ENCODE peak calls at places on chromosomes 5 and 9, in five cellular contexts. G is glomerular endothelial cell; F is stimulated activated CD4-positive, alpha-beta T cell treated with anti-CD3 and anti-CD28 coated beads, Interleukin-2, amount 100 ng/mL, for 48 hours; B is IMR-90; H is B cell. I is an unnamed sample.

GRCh38 chr9:24036459-24036858 is 210.4 kb upstream of the ELAVL2 start:
- DNase-seq in B (no peak), F (no peak), H (no peak), G (no peak), I (no peak)

GRCh38 chr9:5879419-5880181 is 11.1 kb upstream of the MLANA start:
- DNase-seq in G (no peak), H (no peak), B (peak; percentile 71), F (no peak), I (no peak)

GRCh38 chr5:109703827-109704226 is 14.1 kb downstream of the MAN2A1 start:
- DNase-seq in H (no peak), F (no peak), B (peak; percentile 22), G (no peak), I (no peak)

GRCh38 chr9:91421987-91422765 is 1.5 kb downstream of the NFIL3 start:
- DNase-seq in G (no peak), H (no peak), B (peak; percentile 41), F (no peak), I (no peak)

GRCh38 chr5:91269198-91269597 is 113.9 kb downstream of the ARRDC3 start:
- DNase-seq in B (no peak), F (no peak), H (no peak), G (no peak), I (no peak)

GRCh38 chr5:136066705-136067271 is 38.0 kb downstream of the TGFBI start:
- DNase-seq in H (no peak), B (peak; percentile 77), G (no peak), F (no peak), I (no peak)

GRCh38 chr5:80191991-80192398 is 63.9 kb downstream of the SERINC5 start:
- DNase-seq in B (no peak), F (no peak), H (no peak), G (no peak), I (peak; percentile 50)

GRCh38 chr5:169006206-169006605 is 294.7 kb downstream of the SLIT3 start:
- DNase-seq in F (no peak), G (no peak), B (no peak), H (no peak), I (no peak)

GRCh38 chr9:106890621-106891020 is 27.7 kb downstream of the ZNF462 start:
- DNase-seq in H (no peak), B (no peak), F (no peak), G (no peak), I (no peak)

GRCh38 chr9:130583271-130583670 is 3.9 kb downstream of the FUBP3 start:
- DNase-seq in F (no peak), B (no peak), G (no peak), H (no peak), I (no peak)

GRCh38 chr5:24364711-24365110 is 280.1 kb downstream of the CDH10 start:
- DNase-seq in B (no peak), H (no peak), G (no peak), F (no peak), I (no peak)

GRCh38 chr9:129379181-129379836 is 201.2 kb upstream of the IER5L start:
- DNase-seq in F (no peak), G (no peak), B (no peak), H (no peak), I (no peak)

GRCh38 chr5:112869948-112870347 is 8.9 kb downstream of the SRP19 start:
- DNase-seq in F (no peak), H (no peak), G (no peak), B (no peak), I (no peak)

GRCh38 chr9:95030344-95030743 is 287.2 kb downstream of the FANCC start:
- DNase-seq in B (no peak), G (no peak), H (no peak), F (no peak), I (no peak)

GRCh38 chr5:139655727-139656271 is 7.7 kb downstream of the CXXC5 start:
- DNase-seq in G (no peak), F (no peak), H (no peak), B (peak; percentile 69), I (no peak)

GRCh38 chr5:34735436-34736426 is 79.6 kb downstream of the RAI14 start:
- DNase-seq in G (no peak), B (peak; percentile 80), H (no peak), F (no peak), I (no peak)

GRCh38 chr9:4065054-4065453 is 234.8 kb downstream of the GLIS3 start:
- DNase-seq in F (no peak), G (no peak), B (no peak), H (no peak), I (no peak)

GRCh38 chr9:123550797-123551196 is 194.8 kb downstream of the CRB2 start:
- DNase-seq in B (no peak), H (no peak), G (no peak), F (no peak), I (no peak)

GRCh38 chr9:16236326-16236725 is 634.1 kb downstream of the BNC2 start:
- DNase-seq in B (peak; percentile 97), H (no peak), G (no peak), F (no peak), I (no peak)

GRCh38 chr9:103816146-103816545 is 278.0 kb upstream of the SMC2 start:
- DNase-seq in G (no peak), B (no peak), H (no peak), F (no peak), I (no peak)

GRCh38 chr9:35675732-35676392 is 2.1 kb downstream of the CA9 start:
- DNase-seq in G (no peak), F (no peak), B (no peak), H (no peak), I (peak; percentile 62)

GRCh38 chr9:127122176-127123151 is at the start of gene ANGPTL2:
- DNase-seq in H (no peak), B (peak; percentile 95), F (no peak), G (no peak), I (peak; percentile 69)

GRCh38 chr5:140246378-140247122 is 56.4 kb downstream of the PFDN1 start:
- DNase-seq in H (no peak), F (no peak), G (no peak), B (peak; percentile 84), I (no peak)

GRCh38 chr5:178587793-178588611 is 2.2 kb downstream of the COL23A1 start:
- DNase-seq in B (no peak), F (no peak), G (no peak), H (no peak), I (no peak)

GRCh38 chr9:36320457-36320856 is 62.2 kb upstream of the GNE start:
- DNase-seq in F (no peak), H (no peak), G (no peak), B (no peak), I (no peak)

GRCh38 chr9:108486791-108487190 is 369.0 kb downstream of the ACTL7B start:
- DNase-seq in G (no peak), B (no peak), H (no peak), F (no peak), I (no peak)

GRCh38 chr5:16866795-16867584 is 69.1 kb downstream of the MYO10 start:
- DNase-seq in B (peak; percentile 72), F (no peak), H (no peak), G (no peak), I (no peak)

GRCh38 chr5:75412111-75412990 is 75.3 kb downstream of the HMGCR start:
- DNase-seq in G (no peak), F (no peak), H (no peak), B (peak; percentile 91), I (no peak)

GRCh38 chr5:122707796-122708195 is 67.1 kb upstream of the SNX2 start:
- DNase-seq in G (no peak), H (no peak), B (no peak), F (no peak), I (no peak)

GRCh38 chr5:51465165-51465564 is 81.9 kb downstream of the ISL1 start:
- DNase-seq in F (no peak), G (no peak), H (no peak), B (no peak), I (no peak)

GRCh38 chr5:134547579-134547978 is 22.1 kb downstream of the JADE2 start:
- DNase-seq in G (no peak), F (no peak), H (no peak), B (peak; percentile 93), I (no peak)

GRCh38 chr5:2381070-2381469 is 370.4 kb downstream of the IRX2 start:
- DNase-seq in B (no peak), F (no peak), G (no peak), H (no peak), I (no peak)

GRCh38 chr5:33611882-33612281 is 171.1 kb downstream of the TARS1 start:
- DNase-seq in B (peak; percentile 85), H (no peak), F (no peak), G (no peak), I (no peak)

GRCh38 chr5:92662741-92663140 is 918.3 kb downstream of the NR2F1-AS1 start:
- DNase-seq in B (no peak), F (no peak), H (no peak), G (no peak), I (no peak)

GRCh38 chr5:83470920-83471404 is 582 bp upstream of the VCAN start:
- DNase-seq in H (no peak), G (no peak), F (no peak), B (no peak), I (no peak)

GRCh38 chr5:176912115-176912514 is 13.0 kb upstream of the HK3 start:
- DNase-seq in B (peak; percentile 28), F (no peak), H (no peak), G (no peak), I (no peak)

GRCh38 chr5:123422433-123423277 is 548 bp downstream of the CEP120 start:
- DNase-seq in G (no peak), H (no peak), B (peak; percentile 40), F (peak; percentile 10), I (peak; percentile 27)

GRCh38 chr5:32909207-32909606 is 198.1 kb downstream of the NPR3 start:
- DNase-seq in H (no peak), F (no peak), B (peak; percentile 63), G (no peak), I (no peak)

GRCh38 chr5:77893225-77893860 is 117.2 kb upstream of the TBCA start:
- DNase-seq in F (no peak), B (peak; percentile 99), G (peak; percentile 80), H (no peak), I (no peak)

I was measured in Peyer's patch.